ENCODE peak calls at places on chromosome 13, in ten cellular contexts. Q is HFFc6; H is stimulated activated CD4-positive, alpha-beta T cell treated with anti-CD3 and anti-CD28 coated beads, Interleukin-1b, Interleukin-23, amount 100 ng/mL, for 4 hours; X is ureter; Y is endothelial cell; V is NCI-H2029 treated with DMSO at 0.1 percent for 48 hours; I is left ventricle myocardium inferior; Z is upper lobe of left lung; E is retina; C is ascending aorta. B is an unnamed sample.

GRCh38 chr13:111202149-111202548 is 87.0 kb downstream of the ARHGEF7 start:
- DNase-seq in I (no peak), X (no peak), Q (no peak), C (no peak), H (no peak), Y (no peak), V (peak), Z (no peak), E (no peak), B (no peak)

GRCh38 chr13:30805603-30806011 is 70.3 kb downstream of the ALOX5AP start:
- DNase-seq in Y (no peak), I (no peak), Q (no peak), E (peak), Z (no peak), V (no peak), H (no peak), C (no peak), X (no peak), B (no peak)

GRCh38 chr13:32427852-32428580 is at the start of gene N4BP2L1:
- DNase-seq in Z (peak), E (peak), I (peak), C (peak), Y (peak), Q (no peak), X (peak), V (no peak), H (peak), B (peak)

GRCh38 chr13:104043184-104043583 is 977.0 kb upstream of the SLC10A2 start:
- DNase-seq in C (no peak), E (no peak), Q (no peak), Y (no peak), Z (no peak), H (no peak), I (no peak), X (no peak), V (no peak), B (no peak)

GRCh38 chr13:110869231-110869804 is 45.6 kb downstream of the ANKRD10 start:
- DNase-seq in Q (no peak), X (no peak), C (no peak), Y (no peak), E (no peak), I (no peak), H (no peak), V (peak), Z (no peak), B (no peak)

GRCh38 chr13:30577381-30577780 is 40.3 kb upstream of the USPL1 start:
- DNase-seq in I (no peak), V (no peak), E (no peak), Y (no peak), Q (peak), H (no peak), C (no peak), Z (no peak), X (no peak), B (no peak)

GRCh38 chr13:88701551-88701950 is 1030.4 kb downstream of the SLITRK5 start:
- DNase-seq in C (no peak), E (no peak), Y (no peak), Z (no peak), H (no peak), Q (no peak), V (no peak), X (no peak), I (no peak), B (no peak)

GRCh38 chr13:60795219-60795618 is 398.2 kb downstream of the TDRD3 start:
- DNase-seq in Q (no peak), Z (no peak), H (no peak), I (no peak), X (no peak), C (no peak), E (no peak), V (no peak), Y (no peak), B (no peak)

GRCh38 chr13:99968521-99969367 is 2.8 kb downstream of the ZIC5 start:
- DNase-seq in C (no peak), V (no peak), E (peak), Y (peak), Q (no peak), H (no peak), Z (peak), I (no peak), X (no peak), B (no peak)

GRCh38 chr13:51782026-51782710 is 21.8 kb downstream of the DHRS12 start:
- DNase-seq in X (no peak), E (no peak), C (no peak), V (no peak), Z (no peak), H (no peak), Q (no peak), I (no peak), Y (no peak), B (no peak)

GRCh38 chr13:44487989-44488388 is 88.1 kb downstream of the TSC22D1 start:
- DNase-seq in I (no peak), Q (no peak), V (no peak), Y (no peak), Z (no peak), X (no peak), H (no peak), E (no peak), C (no peak), B (no peak)

GRCh38 chr13:46166221-46166584 is 15.8 kb downstream of the LCP1 start:
- DNase-seq in Z (no peak), H (no peak), I (no peak), C (no peak), Y (no peak), Q (no peak), E (no peak), V (no peak), X (no peak), B (no peak)

GRCh38 chr13:113305208-113305607 is 8.2 kb downstream of the LAMP1 start:
- DNase-seq in H (no peak), I (no peak), C (no peak), Y (no peak), E (no peak), X (no peak), Q (peak), V (no peak), Z (no peak), B (no peak)

GRCh38 chr13:108214511-108215383 is 589 bp downstream of the LIG4 start:
- DNase-seq in X (no peak), H (no peak), Y (peak), E (no peak), Q (no peak), V (no peak), I (no peak), Z (peak), C (no peak), B (no peak)

GRCh38 chr13:24128112-24128511 is 32.4 kb upstream of the SPATA13 start:
- DNase-seq in H (no peak), C (no peak), Y (no peak), E (no peak), V (no peak), I (no peak), Z (no peak), X (no peak), Q (no peak), B (no peak)

GRCh38 chr13:20351279-20352022 is 119.3 kb upstream of the GJB6 start:
- DNase-seq in I (no peak), X (no peak), E (no peak), Q (peak), C (no peak), H (no peak), Z (no peak), Y (no peak), V (no peak), B (no peak)

GRCh38 chr13:51623473-51623872 is 39.2 kb downstream of the WDFY2 start:
- DNase-seq in Q (peak), Z (no peak), E (no peak), Y (no peak), X (no peak), C (no peak), H (no peak), V (no peak), I (no peak), B (no peak)

GRCh38 chr13:73173160-73173905 is 114.5 kb downstream of the KLF5 start:
- DNase-seq in V (no peak), Q (no peak), H (no peak), C (no peak), Z (no peak), Y (no peak), E (no peak), I (no peak), X (no peak), B (no peak)

GRCh38 chr13:81171065-81171647 is 830.2 kb upstream of the SPRY2 start:
- DNase-seq in V (no peak), C (no peak), E (peak), X (no peak), Q (peak), Y (no peak), H (no peak), I (no peak), Z (no peak), B (no peak)

GRCh38 chr13:109840201-109840892 is 54.0 kb upstream of the IRS2 start:
- DNase-seq in Q (peak), Y (no peak), V (no peak), H (peak), I (no peak), X (no peak), E (no peak), Z (no peak), C (no peak), B (no peak)

GRCh38 chr13:92175330-92175729 is 776.9 kb downstream of the GPC5 start:
- DNase-seq in H (no peak), V (peak), I (no peak), C (no peak), Q (no peak), E (peak), Y (peak), Z (no peak), X (no peak), B (no peak)

GRCh38 chr13:51737609-51738008 is 66.4 kb downstream of the DHRS12 start:
- DNase-seq in C (no peak), Y (no peak), X (no peak), V (no peak), Z (no peak), I (no peak), H (no peak), Q (no peak), E (no peak), B (no peak)

GRCh38 chr13:89982406-89983085 is 1364.9 kb upstream of the MIR17HG start:
- DNase-seq in E (no peak), Y (no peak), V (no peak), H (no peak), C (no peak), X (no peak), Z (no peak), Q (no peak), I (no peak), B (no peak)

GRCh38 chr13:95573226-95573625 is 20.7 kb downstream of the CLDN10 start:
- DNase-seq in I (no peak), Q (peak), Y (no peak), H (no peak), C (no peak), X (no peak), Z (no peak), V (no peak), E (no peak), B (no peak)

GRCh38 chr13:90055121-90055520 is 1292.4 kb upstream of the MIR17HG start:
- DNase-seq in Q (no peak), Z (no peak), X (no peak), H (no peak), C (no peak), E (no peak), I (no peak), V (no peak), Y (no peak), B (no peak)

GRCh38 chr13:106036870-106037269 is 498.6 kb downstream of the EFNB2 start:
- DNase-seq in Z (no peak), Y (no peak), V (no peak), X (no peak), I (no peak), H (no peak), C (no peak), Q (no peak), E (no peak), B (no peak)

GRCh38 chr13:64810701-64811258 is 2419.4 kb downstream of the PCDH9 start:
- DNase-seq in E (no peak), I (no peak), Y (no peak), H (no peak), V (no peak), Z (no peak), Q (peak), C (no peak), X (no peak), B (no peak)

GRCh38 chr13:27293873-27294515 is 23.4 kb downstream of the RASL11A start:
- DNase-seq in Y (no peak), C (no peak), V (no peak), E (no peak), I (no peak), Q (no peak), Z (no peak), H (peak), X (no peak), B (no peak)

GRCh38 chr13:42996584-42996983 is 4.5 kb upstream of the EPSTI1 start:
- DNase-seq in Y (no peak), H (no peak), C (no peak), X (no peak), Z (no peak), Q (peak), I (no peak), E (no peak), V (no peak), B (no peak)

GRCh38 chr13:36850790-36851438 is 31.9 kb downstream of the RFXAP start:
- DNase-seq in V (no peak), X (no peak), I (no peak), E (no peak), C (no peak), Y (peak), H (no peak), Q (no peak), Z (no peak), B (no peak)

GRCh38 chr13:44768775-44769578 is 192.8 kb upstream of the TSC22D1 start:
- DNase-seq in Y (no peak), Q (no peak), E (no peak), H (peak), X (no peak), I (no peak), Z (no peak), V (no peak), C (no peak), B (no peak)

GRCh38 chr13:28347456-28348371 is 147.2 kb downstream of the FLT1 start:
- DNase-seq in C (no peak), I (no peak), Y (no peak), H (no peak), Q (peak), E (no peak), V (no peak), Z (no peak), X (no peak), B (no peak)

B was measured in coronary artery.